ENCODE peak calls at places on chromosome 9, in eight cellular contexts. One of them, this sample, is unnamed.

GRCh38 chr9:114389612-114390368 is 2.0 kb upstream of the AKNA start:
- DNase-seq in EH: no peak
- DNase-seq in NCI-H748 treated with DMSO at 0.1 percent for 48 hours: no peak
- DNase-seq in NCI-H1436: no peak
- DNase-seq in Kasumi-1: no peak
- DNase-seq in effector memory CD4-positive, alpha-beta T cell: no peak
- DNase-seq in heart left ventricle: no peak
- DNase-seq in right cardiac atrium: no peak
- DNase-seq in this sample: no peak

GRCh38 chr9:977361-978116 is 1.1 kb downstream of the DMRT3 start:
- DNase-seq in heart left ventricle: no peak
- DNase-seq in right cardiac atrium: no peak
- DNase-seq in EH: no peak
- DNase-seq in effector memory CD4-positive, alpha-beta T cell: no peak
- DNase-seq in NCI-H748 treated with DMSO at 0.1 percent for 48 hours: no peak
- DNase-seq in Kasumi-1: no peak
- DNase-seq in NCI-H1436: no peak
- DNase-seq in this sample: no peak

GRCh38 chr9:32069169-32069813 is 315.2 kb upstream of the ACO1 start:
- DNase-seq in heart left ventricle: no peak
- DNase-seq in NCI-H748 treated with DMSO at 0.1 percent for 48 hours: no peak
- DNase-seq in effector memory CD4-positive, alpha-beta T cell: no peak
- DNase-seq in right cardiac atrium: no peak
- DNase-seq in Kasumi-1: peak
- DNase-seq in EH: no peak
- DNase-seq in NCI-H1436: no peak
- DNase-seq in this sample: no peak

GRCh38 chr9:134066923-134067851 is 639 bp downstream of the BRD3 start:
- DNase-seq in NCI-H748 treated with DMSO at 0.1 percent for 48 hours: no peak
- DNase-seq in NCI-H1436: peak
- DNase-seq in heart left ventricle: peak
- DNase-seq in right cardiac atrium: no peak
- DNase-seq in Kasumi-1: peak
- DNase-seq in effector memory CD4-positive, alpha-beta T cell: peak
- DNase-seq in EH: peak
- DNase-seq in this sample: no peak

GRCh38 chr9:6522263-6522662 is 109.3 kb downstream of the UHRF2 start:
- DNase-seq in heart left ventricle: no peak
- DNase-seq in EH: no peak
- DNase-seq in NCI-H748 treated with DMSO at 0.1 percent for 48 hours: no peak
- DNase-seq in right cardiac atrium: no peak
- DNase-seq in NCI-H1436: no peak
- DNase-seq in effector memory CD4-positive, alpha-beta T cell: no peak
- DNase-seq in Kasumi-1: no peak
- DNase-seq in this sample: no peak

GRCh38 chr9:77384406-77384805 is 207.1 kb downstream of the VPS13A start:
- DNase-seq in heart left ventricle: no peak
- DNase-seq in Kasumi-1: no peak
- DNase-seq in EH: peak
- DNase-seq in NCI-H1436: no peak
- DNase-seq in right cardiac atrium: no peak
- DNase-seq in effector memory CD4-positive, alpha-beta T cell: no peak
- DNase-seq in NCI-H748 treated with DMSO at 0.1 percent for 48 hours: no peak
- DNase-seq in this sample: no peak

GRCh38 chr9:114722363-114722695 is 40.3 kb upstream of the TEX48 start:
- DNase-seq in NCI-H1436: no peak
- DNase-seq in right cardiac atrium: no peak
- DNase-seq in Kasumi-1: no peak
- DNase-seq in heart left ventricle: no peak
- DNase-seq in effector memory CD4-positive, alpha-beta T cell: no peak
- DNase-seq in NCI-H748 treated with DMSO at 0.1 percent for 48 hours: no peak
- DNase-seq in EH: no peak
- DNase-seq in this sample: no peak

GRCh38 chr9:108618906-108619550 is 236.8 kb downstream of the ACTL7B start:
- DNase-seq in NCI-H1436: no peak
- DNase-seq in EH: peak
- DNase-seq in heart left ventricle: no peak
- DNase-seq in right cardiac atrium: no peak
- DNase-seq in NCI-H748 treated with DMSO at 0.1 percent for 48 hours: no peak
- DNase-seq in Kasumi-1: no peak
- DNase-seq in effector memory CD4-positive, alpha-beta T cell: no peak
- DNase-seq in this sample: no peak

GRCh38 chr9:36995927-36996471 is 38.1 kb downstream of the PAX5 start:
- DNase-seq in NCI-H748 treated with DMSO at 0.1 percent for 48 hours: peak
- DNase-seq in Kasumi-1: peak
- DNase-seq in right cardiac atrium: peak
- DNase-seq in EH: peak
- DNase-seq in effector memory CD4-positive, alpha-beta T cell: peak
- DNase-seq in heart left ventricle: peak
- DNase-seq in NCI-H1436: peak
- DNase-seq in this sample: no peak

GRCh38 chr9:82560457-82560904 is 502.5 kb downstream of the RASEF start:
- DNase-seq in NCI-H1436: peak
- DNase-seq in EH: no peak
- DNase-seq in effector memory CD4-positive, alpha-beta T cell: no peak
- DNase-seq in Kasumi-1: no peak
- DNase-seq in NCI-H748 treated with DMSO at 0.1 percent for 48 hours: peak
- DNase-seq in right cardiac atrium: no peak
- DNase-seq in heart left ventricle: no peak
- DNase-seq in this sample: peak

GRCh38 chr9:88954073-88954472 is 37.2 kb upstream of the S1PR3 start:
- DNase-seq in Kasumi-1: no peak
- DNase-seq in effector memory CD4-positive, alpha-beta T cell: no peak
- DNase-seq in NCI-H1436: no peak
- DNase-seq in EH: peak
- DNase-seq in heart left ventricle: no peak
- DNase-seq in NCI-H748 treated with DMSO at 0.1 percent for 48 hours: no peak
- DNase-seq in right cardiac atrium: no peak
- DNase-seq in this sample: no peak

GRCh38 chr9:103894184-103894583 is 199.9 kb upstream of the SMC2 start:
- DNase-seq in right cardiac atrium: no peak
- DNase-seq in effector memory CD4-positive, alpha-beta T cell: no peak
- DNase-seq in NCI-H1436: no peak
- DNase-seq in NCI-H748 treated with DMSO at 0.1 percent for 48 hours: no peak
- DNase-seq in heart left ventricle: no peak
- DNase-seq in EH: no peak
- DNase-seq in Kasumi-1: no peak
- DNase-seq in this sample: no peak